ENCODE peak calls at places on chromosomes 4 and X, in four cellular contexts. R is HepG2, C is H1, K is GM12878. D is an unnamed sample.

GRCh38 chrX:148310402-148311200 is 189.8 kb upstream of the AFF2 start:
- DNase-seq in R (no peak), C (no peak), K (peak), D (no peak)

GRCh38 chr4:101348367-101348827 is 1.1 kb upstream of the PPP3CA start:
- DNase-seq in R (no peak), C (no peak), K (no peak), D (no peak)

GRCh38 chr4:52019941-52020657 is at the start of gene LRRC66:
- DNase-seq in R (peak), C (no peak), K (no peak), D (no peak)

GRCh38 chr4:138404801-138405200 is 162.7 kb upstream of the SLC7A11 start:
- DNase-seq in R (no peak), C (no peak), K (no peak), D (no peak)

GRCh38 chr4:164997324-164997723 is 19.9 kb upstream of the TRIM61 start:
- DNase-seq in R (peak), C (no peak), K (no peak), D (no peak)

GRCh38 chr4:100075056-100075455 is 115.2 kb downstream of the DDIT4L start:
- DNase-seq in R (no peak), C (no peak), K (no peak), D (no peak)

GRCh38 chr4:40648742-40649281 is 19.1 kb upstream of the RBM47 start:
- DNase-seq in R (no peak), C (no peak), K (no peak), D (no peak)

GRCh38 chr4:48693856-48694574 is 86.1 kb downstream of the FRYL start:
- DNase-seq in R (no peak), C (no peak), K (no peak), D (no peak)

GRCh38 chrX:153727108-153727931 is 2.7 kb downstream of the ABCD1 start:
- DNase-seq in R (peak), C (no peak), K (no peak), D (no peak)

DNA sequence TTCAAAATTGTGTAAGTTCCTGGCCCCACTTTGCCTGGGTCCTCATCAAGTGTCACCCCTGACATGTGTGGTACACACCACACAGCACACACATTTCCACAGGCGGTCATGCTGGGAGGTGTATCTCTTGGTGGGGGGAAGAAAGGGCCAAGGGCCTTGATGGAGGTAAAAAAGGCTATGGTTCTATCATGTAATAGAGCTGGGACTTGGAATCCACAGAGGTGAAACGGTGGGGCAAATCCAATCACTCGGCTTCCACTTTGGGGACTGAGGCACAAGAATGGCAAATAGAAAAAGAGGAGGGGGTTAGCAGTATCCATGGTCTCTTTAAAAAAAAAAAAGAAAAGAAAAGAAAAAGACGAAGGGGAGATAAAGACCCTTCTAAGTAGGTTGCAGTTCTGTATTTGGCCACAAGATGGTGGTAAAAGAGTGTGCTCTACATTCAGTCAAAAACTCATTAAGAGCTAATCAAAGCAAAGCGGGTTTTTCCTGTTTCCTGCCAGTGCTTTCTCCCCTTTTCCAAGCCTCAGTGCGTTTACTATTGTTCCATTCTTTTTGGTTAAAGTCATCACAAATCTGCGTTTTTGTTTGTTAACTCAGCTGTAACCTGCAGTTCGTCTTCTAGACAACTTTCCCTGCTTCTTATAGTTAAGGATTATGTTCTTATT is 37.0 kb upstream of the ATP6AP2 start:
- DNase-seq in R (peak), C (no peak), K (peak), D (peak)
- TF ChIP-seq RAD21 in R (no peak), C (peak), K (peak), D (peak)

GRCh38 chr4:38145033-38145673 is 185.0 kb downstream of the PTTG2 start:
- DNase-seq in R (no peak), C (no peak), K (no peak), D (no peak)

GRCh38 chr4:38144029-38144428 is 183.8 kb downstream of the PTTG2 start:
- DNase-seq in R (no peak), C (no peak), K (no peak), D (no peak)

GRCh38 chr4:38149472-38149871 is 189.3 kb downstream of the PTTG2 start:
- DNase-seq in R (no peak), C (no peak), K (no peak), D (no peak)

GRCh38 chr4:38146383-38146782 is 186.2 kb downstream of the PTTG2 start:
- DNase-seq in R (no peak), C (no peak), K (no peak), D (no peak)

DNA sequence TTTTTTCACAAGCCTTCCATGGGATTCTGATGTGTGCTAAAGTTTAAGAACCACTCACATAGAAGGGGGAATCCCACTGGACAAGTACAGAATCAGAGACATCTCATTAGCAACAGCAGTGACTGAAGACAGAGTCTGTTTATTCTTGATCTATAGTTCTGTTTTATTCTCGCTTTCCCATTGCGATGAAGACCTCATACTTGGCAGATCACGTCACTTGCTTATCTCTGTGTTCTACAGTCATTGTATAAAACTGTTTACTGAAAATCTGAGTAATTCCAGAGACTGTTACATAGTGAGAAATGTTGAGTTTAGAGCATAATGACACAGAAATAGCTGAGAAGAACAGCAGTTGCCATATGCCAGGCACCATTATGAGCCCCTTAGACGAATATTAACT is 185.5 kb downstream of the PTTG2 start:
- DNase-seq in R (no peak), C (no peak), K (no peak), D (no peak)
- TF ChIP-seq TCF12 in R (no peak), C (no peak), K (no peak), D (peak)

GRCh38 chr4:102787944-102788343 is 27.2 kb upstream of the MANBA start:
- DNase-seq in R (no peak), C (no peak), K (no peak), D (no peak)

GRCh38 chr4:102791318-102791835 is 30.6 kb upstream of the MANBA start:
- DNase-seq in R (no peak), C (no peak), K (no peak), D (no peak)

GRCh38 chr4:102787096-102787867 is 26.5 kb upstream of the MANBA start:
- DNase-seq in R (no peak), C (no peak), K (no peak), D (no peak)

GRCh38 chr4:102786279-102786678 is 25.5 kb upstream of the MANBA start:
- DNase-seq in R (no peak), C (no peak), K (no peak), D (no peak)

GRCh38 chr4:102789317-102789717 is 28.5 kb upstream of the MANBA start:
- DNase-seq in R (no peak), C (no peak), K (no peak), D (no peak)
- TF ChIP-seq GABPA in R (no peak), C (no peak), K (no peak), D (no peak)

GRCh38 chrX:14027031-14027430 is 2.7 kb downstream of the GEMIN8 start:
- DNase-seq in R (no peak), C (no peak), K (no peak), D (no peak)

GRCh38 chrX:14029039-14029424 is 660 bp downstream of the GEMIN8 start:
- DNase-seq in R (no peak), C (no peak), K (no peak), D (peak)

GRCh38 chrX:14026121-14026520 is 3.6 kb downstream of the GEMIN8 start:
- DNase-seq in R (no peak), C (no peak), K (no peak), D (no peak)

GRCh38 chrX:14028473-14028872 is 1.2 kb downstream of the GEMIN8 start:
- DNase-seq in R (no peak), C (no peak), K (peak), D (no peak)

DNA sequence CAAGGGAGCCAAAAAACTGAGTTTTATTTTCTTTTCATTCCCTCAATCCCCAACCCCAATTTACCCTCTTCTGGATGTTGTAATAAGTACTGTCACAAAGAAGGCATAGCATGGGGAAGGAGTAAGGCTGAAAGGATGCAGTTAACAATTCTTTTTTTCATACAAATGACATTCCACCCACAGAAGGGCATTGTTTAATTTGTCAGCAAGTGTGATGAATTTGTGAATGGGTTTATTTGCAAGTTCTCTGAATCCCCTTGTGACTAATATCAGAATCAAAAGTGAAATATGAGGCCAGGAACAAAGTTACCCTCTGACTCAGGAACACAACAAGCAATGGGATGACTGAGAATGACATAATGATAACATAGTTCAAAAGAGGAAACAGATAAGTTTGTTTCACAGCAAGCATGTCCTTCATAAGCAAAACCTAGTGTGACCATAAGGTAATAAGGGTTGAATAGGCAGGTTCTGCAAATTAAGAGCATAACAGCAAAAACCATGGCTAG is 2.1 kb downstream of the GEMIN8 start:
- DNase-seq in R (peak), C (no peak), K (peak), D (no peak)
- TF ChIP-seq RAD21 in R (no peak), C (no peak), K (no peak), D (no peak)

GRCh38 chr4:53450773-53451172 is 73.3 kb downstream of the FIP1L1 start:
- DNase-seq in R (no peak), C (no peak), K (no peak), D (no peak)
- TF ChIP-seq TCF12 in R (no peak), C (no peak), K (no peak), D (no peak)

DNA sequence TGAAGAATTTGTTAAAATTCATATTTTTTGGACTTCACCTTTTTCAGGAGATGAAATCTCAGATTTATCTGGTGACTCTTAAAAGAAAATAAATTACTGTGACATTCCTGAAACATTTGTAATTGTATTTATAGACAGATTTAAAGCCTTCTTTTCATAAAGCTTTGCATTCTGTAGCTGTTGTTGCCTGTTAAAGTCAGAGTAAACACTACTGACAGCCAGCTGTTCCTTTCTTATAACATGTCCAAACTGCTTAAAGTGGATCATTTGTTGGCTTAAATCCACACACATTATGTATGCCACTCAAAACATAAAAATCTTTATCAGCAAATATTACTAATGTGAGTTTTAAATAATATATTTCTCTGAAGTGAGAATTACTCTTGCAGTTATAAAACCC is 157.5 kb downstream of the TECRL start:
- DNase-seq in R (no peak), C (no peak), K (no peak), D (no peak)
- TF ChIP-seq GABPA in R (no peak), C (no peak), K (no peak), D (no peak)

GRCh38 chr4:158856852-158857251 is 88.0 kb downstream of the FNIP2 start:
- DNase-seq in R (peak), C (no peak), K (no peak), D (peak)
- TF ChIP-seq RAD21 in R (peak), C (peak), K (peak), D (peak)

GRCh38 chr4:46387956-46388355 is 2.0 kb downstream of the GABRA2 start:
- DNase-seq in R (no peak), C (no peak), K (no peak), D (no peak)
- TF ChIP-seq TCF12 in R (no peak), C (no peak), K (no peak), D (no peak)